ENCODE peak calls at places on chromosomes 13 and 19, in nine cellular contexts. Y is Peyer's patch; N is neuronal stem cell; F is LoVo; X is GM04503; R is stimulated activated CD8-positive, alpha-beta memory T cell treated with anti-CD3 and anti-CD28 coated beads, Interleukin-15, amount 100 ng/mL, for 1 hour; K is heart right ventricle; O is D341Med; A is cardiac muscle cell. Z is an unnamed sample.

GRCh38 chr13:78600317-78600899 is 2.9 kb downstream of the POU4F1 start:
- DNase-seq in Y (no peak), N (peak; percentile 29), F (no peak), X (no peak), R (no peak), K (no peak), O (no peak), A (no peak), Z (no peak)

GRCh38 chr13:41401371-41401770 is 56.0 kb upstream of the RGCC start:
- DNase-seq in Y (no peak), N (no peak), F (no peak), X (no peak), R (no peak), K (no peak), O (no peak), A (no peak), Z (peak; percentile 41)

GRCh38 chr13:40026174-40026585 is 370.7 kb downstream of the COG6 start:
- DNase-seq in Y (no peak), N (no peak), F (no peak), X (no peak), R (no peak), K (no peak), O (no peak), A (peak; percentile 16), Z (no peak)

GRCh38 chr13:44693156-44693826 is 117.2 kb upstream of the TSC22D1 start:
- DNase-seq in Y (no peak), N (no peak), F (no peak), X (no peak), R (no peak), K (peak; percentile 29), O (no peak), A (no peak), Z (no peak)

GRCh38 chr19:13823256-13823655 is 28.0 kb downstream of the ZSWIM4 start:
- DNase-seq in Y (no peak), N (no peak), F (no peak), X (no peak), R (no peak), K (no peak), O (no peak), A (no peak), Z (no peak)

GRCh38 chr19:54332149-54332548 is 6.8 kb downstream of the LILRA4 start:
- DNase-seq in Y (peak; percentile 8), N (no peak), F (no peak), X (no peak), R (no peak), K (no peak), O (no peak), A (no peak), Z (no peak)

GRCh38 chr13:44903596-44903995 is 85.7 kb downstream of the NUFIP1 start:
- DNase-seq in Y (peak; percentile 79), N (no peak), F (no peak), X (peak; percentile 94), R (no peak), K (peak; percentile 71), O (peak; percentile 40), A (peak; percentile 95), Z (no peak)

GRCh38 chr13:102039264-102039663 is 362.6 kb downstream of the FGF14 start:
- DNase-seq in Y (no peak), N (no peak), F (no peak), X (no peak), R (no peak), K (peak; percentile 5), O (no peak), A (no peak), Z (no peak)

GRCh38 chr13:113445791-113446487 is 7.3 kb downstream of the ADPRHL1 start:
- DNase-seq in Y (peak; percentile 56), N (no peak), F (no peak), X (no peak), R (no peak), K (no peak), O (no peak), A (no peak), Z (no peak)

GRCh38 chr13:74103196-74103595 is 31.0 kb downstream of the KLF12 start:
- DNase-seq in Y (no peak), N (no peak), F (no peak), X (no peak), R (no peak), K (no peak), O (no peak), A (no peak), Z (no peak)

GRCh38 chr13:109163052-109163413 is 533.6 kb downstream of the MYO16 start:
- DNase-seq in Y (no peak), N (no peak), F (no peak), X (no peak), R (no peak), K (no peak), O (no peak), A (peak; percentile 23), Z (no peak)

GRCh38 chr13:30737511-30738342 is 2.4 kb downstream of the ALOX5AP start:
- DNase-seq in Y (no peak), N (no peak), F (no peak), X (no peak), R (no peak), K (no peak), O (no peak), A (no peak), Z (no peak)

GRCh38 chr13:100434010-100434763 is 154.4 kb downstream of the GGACT start:
- DNase-seq in Y (no peak), N (no peak), F (peak; percentile 71), X (peak; percentile 17), R (no peak), K (no peak), O (no peak), A (peak; percentile 40), Z (no peak)

GRCh38 chr19:23305555-23305954 is 55.4 kb upstream of the ZNF724 start:
- DNase-seq in Y (no peak), N (no peak), F (no peak), X (no peak), R (no peak), K (no peak), O (peak; percentile 24), A (no peak), Z (no peak)

GRCh38 chr19:16824658-16825311 is 4.4 kb upstream of the SIN3B start:
- DNase-seq in Y (no peak), N (no peak), F (no peak), X (no peak), R (no peak), K (no peak), O (no peak), A (peak; percentile 29), Z (no peak)